ENCODE peak calls at places on chromosomes 3 and 15, in eight cellular contexts. X is uterus, P is GM12891, L is stromal cell of bone marrow, G is IMR-90, B is renal cortical epithelial cell, O is glutamatergic neuron, E is NCI-H187. V is an unnamed sample.

GRCh38 chr3:194632211-194632982 is 822 bp downstream of the TMEM44 start:
- DNase-seq in E (no peak), P (no peak), L (no peak), X (no peak), G (peak; percentile 38), O (no peak), B (no peak), V (no peak)

GRCh38 chr3:150064952-150065351 is 94.3 kb upstream of the PFN2 start:
- DNase-seq in P (no peak), L (no peak), G (peak; percentile 52), O (no peak), X (no peak), B (no peak), E (no peak), V (no peak)

GRCh38 chr3:35215525-35216500 is 423.5 kb upstream of the ARPP21 start:
- DNase-seq in P (no peak), G (no peak), E (no peak), L (no peak), O (no peak), X (no peak), B (no peak), V (no peak)

GRCh38 chr3:196513697-196514349 is 1.3 kb downstream of the SMCO1 start:
- DNase-seq in X (no peak), G (peak; percentile 64), L (no peak), O (no peak), B (no peak), E (no peak), P (no peak), V (no peak)

GRCh38 chr3:182837855-182838454 is 44.7 kb downstream of the ATP11B start:
- DNase-seq in E (no peak), O (no peak), L (peak; percentile 10), G (peak; percentile 48), B (peak; percentile 62), P (no peak), X (no peak), V (no peak)

GRCh38 chr3:28949580-28949979 is 331.3 kb upstream of the RBMS3 start:
- DNase-seq in E (no peak), G (no peak), B (no peak), P (no peak), L (no peak), X (no peak), O (no peak), V (no peak)

GRCh38 chr3:60010778-60011177 is 961.0 kb upstream of the CFAP20DC start:
- DNase-seq in P (peak; percentile 37), L (no peak), B (peak; percentile 18), E (no peak), O (no peak), G (no peak), X (no peak), V (no peak)

GRCh38 chr3:159877924-159878323 is 110.7 kb upstream of the IL12A start:
- DNase-seq in B (peak; percentile 93), X (no peak), O (no peak), G (peak; percentile 82), L (no peak), P (no peak), E (no peak), V (no peak)

GRCh38 chr3:13597661-13598060 is 48.7 kb downstream of the FBLN2 start:
- DNase-seq in P (no peak), L (no peak), G (no peak), E (no peak), B (no peak), X (no peak), O (no peak), V (no peak)

GRCh38 chr3:23668430-23668904 is 137.3 kb upstream of the UBE2E1 start:
- DNase-seq in E (no peak), G (peak; percentile 94), B (peak; percentile 99), X (no peak), O (no peak), L (peak; percentile 54), P (no peak), V (no peak)

GRCh38 chr3:41711656-41712055 is 250.2 kb downstream of the ULK4 start:
- DNase-seq in L (peak; percentile 63), O (no peak), P (no peak), G (peak; percentile 42), X (no peak), B (peak; percentile 38), E (no peak), V (no peak)

GRCh38 chr3:22089284-22089683 is 338.3 kb upstream of the ZNF385D start:
- DNase-seq in X (no peak), E (peak; percentile 2), B (peak; percentile 59), P (no peak), O (peak; percentile 27), G (peak; percentile 1), L (peak; percentile 0), V (no peak)

GRCh38 chr3:160291290-160291908 is 66.2 kb downstream of the C3orf80 start:
- DNase-seq in L (no peak), P (no peak), B (no peak), G (no peak), E (no peak), O (no peak), X (no peak), V (no peak)

GRCh38 chr3:73535137-73535536 is 89.6 kb downstream of the PDZRN3 start:
- DNase-seq in G (no peak), P (no peak), X (no peak), E (no peak), B (no peak), L (no peak), O (no peak), V (no peak)

GRCh38 chr3:71726106-71726505 is 904 bp upstream of the EIF4E3 start:
- DNase-seq in E (no peak), L (no peak), X (no peak), P (no peak), B (no peak), G (no peak), O (no peak), V (no peak)

GRCh38 chr15:22839046-22839705 is 710 bp downstream of the NIPA2 start:
- DNase-seq in E (no peak), P (no peak), L (no peak), X (no peak), O (no peak), B (peak; percentile 28), G (no peak), V (no peak)

GRCh38 chr15:77642793-77643430 is 10.2 kb upstream of the LINGO1 start:
- DNase-seq in X (no peak), L (no peak), O (no peak), B (no peak), P (no peak), E (no peak), G (peak; percentile 7), V (no peak)

GRCh38 chr3:160278210-160278609 is 53.0 kb downstream of the C3orf80 start:
- DNase-seq in G (no peak), O (no peak), P (no peak), B (no peak), X (no peak), L (no peak), E (no peak), V (no peak)

GRCh38 chr15:81016253-81017068 is 15.7 kb downstream of the TLNRD1 start:
- DNase-seq in L (peak; percentile 69), X (no peak), E (no peak), P (no peak), O (no peak), G (no peak), B (no peak), V (no peak)

GRCh38 chr3:78101363-78101762 is 1061.5 kb downstream of the ROBO2 start:
- DNase-seq in L (peak; percentile 39), G (peak; percentile 74), O (no peak), B (peak; percentile 76), P (no peak), X (no peak), E (no peak), V (peak; percentile 80)

GRCh38 chr15:40038654-40039543 is at the start of gene SRP14:
- DNase-seq in O (peak; percentile 95), L (peak; percentile 88), P (peak; percentile 82), B (peak; percentile 86), G (peak; percentile 91), X (peak; percentile 94), E (peak; percentile 78), V (peak; percentile 79)

GRCh38 chr3:10614160-10614559 is 108.8 kb upstream of the ATP2B2 start:
- DNase-seq in B (no peak), P (no peak), O (no peak), G (no peak), E (no peak), X (no peak), L (no peak), V (no peak)

GRCh38 chr15:40819048-40819447 is 9.5 kb downstream of the PPP1R14D start:
- DNase-seq in B (no peak), G (no peak), L (no peak), P (no peak), O (no peak), X (no peak), E (no peak), V (no peak)

GRCh38 chr3:168574455-168575158 is 478.9 kb upstream of the GOLIM4 start:
- DNase-seq in L (no peak), P (no peak), E (no peak), O (no peak), X (no peak), B (no peak), G (no peak), V (no peak)

GRCh38 chr15:85581495-85581894 is 201.1 kb downstream of the AKAP13 start:
- DNase-seq in X (peak; percentile 29), O (no peak), B (no peak), P (no peak), G (no peak), L (no peak), E (no peak), V (no peak)

GRCh38 chr3:130374033-130374432 is 28.6 kb downstream of the COL6A5 start:
- DNase-seq in G (no peak), P (no peak), X (no peak), O (no peak), B (no peak), E (no peak), L (no peak), V (no peak)

GRCh38 chr3:42130007-42130328 is 38.8 kb downstream of the TRAK1 start:
- DNase-seq in E (no peak), O (no peak), P (no peak), G (no peak), B (no peak), X (no peak), L (no peak), V (no peak)

GRCh38 chr15:31344824-31345605 is 18.4 kb downstream of the KLF13 start:
- DNase-seq in B (no peak), G (no peak), E (no peak), O (no peak), X (no peak), P (no peak), L (no peak), V (no peak)

GRCh38 chr15:57032338-57032737 is 113.9 kb downstream of the TCF12 start:
- DNase-seq in G (no peak), X (no peak), L (no peak), O (no peak), E (no peak), B (no peak), P (no peak), V (no peak)

GRCh38 chr3:98817546-98817945 is 54.4 kb downstream of the ST3GAL6 start:
- DNase-seq in E (no peak), L (peak; percentile 31), G (peak; percentile 59), P (peak; percentile 9), B (peak; percentile 66), O (no peak), X (no peak), V (peak; percentile 24)

V was measured in AG09319.